ENCODE peak calls at places on chromosomes 7 and 10, in eight cellular contexts. Z is NT2/D1; A is CD4-positive, alpha-beta T cell; M is IMR-90; K is SW480; T is DMS153; Q is NCI-H1092 treated with DMSO at 0.1 percent for 48 hours; S is T-helper 9 cell. C is an unnamed sample.

GRCh38 chr7:22326181-22326580 is 30.8 kb downstream of the RAPGEF5 start:
- DNase-seq in Z (no peak), K (no peak), M (no peak), S (no peak), Q (no peak), T (peak), A (no peak), C (no peak)

GRCh38 chr10:3570855-3571266 is 214.1 kb downstream of the KLF6 start:
- DNase-seq in Z (no peak), M (no peak), A (no peak), S (no peak), T (no peak), Q (no peak), K (no peak), C (no peak)

GRCh38 chr7:44279286-44279685 is 46.1 kb downstream of the CAMK2B start:
- DNase-seq in S (no peak), Q (no peak), Z (no peak), M (no peak), K (no peak), A (peak), T (no peak), C (no peak)

GRCh38 chr10:60107308-60107976 is 201.1 kb upstream of the CCDC6 start:
- DNase-seq in Q (no peak), K (no peak), T (no peak), Z (no peak), M (no peak), A (no peak), S (no peak), C (no peak)

GRCh38 chr10:126907423-126907970 is 2.3 kb downstream of the DOCK1 start:
- DNase-seq in M (no peak), K (no peak), Z (no peak), Q (no peak), T (no peak), A (no peak), S (no peak), C (no peak)

GRCh38 chr10:70535451-70535850 is 56.9 kb downstream of the PALD1 start:
- DNase-seq in Q (no peak), M (no peak), Z (no peak), T (no peak), A (no peak), K (no peak), S (no peak), C (no peak)

GRCh38 chr7:922334-923107 is 32.0 kb downstream of the ADAP1 start:
- DNase-seq in T (no peak), Q (no peak), S (peak), K (peak), Z (no peak), A (no peak), M (no peak), C (peak)

GRCh38 chr10:70430489-70431445 is 10.7 kb downstream of the NODAL start:
- DNase-seq in A (no peak), S (no peak), K (peak), T (no peak), M (peak), Q (no peak), Z (no peak), C (no peak)

GRCh38 chr10:100864981-100865380 is 47.8 kb upstream of the SLF2 start:
- DNase-seq in T (no peak), M (no peak), A (no peak), S (no peak), Z (no peak), K (no peak), Q (no peak), C (no peak)

GRCh38 chr7:99525713-99526440 is 21.4 kb downstream of the ZKSCAN5 start:
- DNase-seq in Z (no peak), T (no peak), S (no peak), Q (no peak), A (peak), K (peak), M (no peak), C (no peak)

GRCh38 chr10:79254333-79255006 is 92.8 kb upstream of the PPIF start:
- DNase-seq in M (no peak), A (no peak), Q (no peak), Z (no peak), K (no peak), S (no peak), T (no peak), C (no peak)

GRCh38 chr10:7915923-7916322 is 97.6 kb downstream of the TAF3 start:
- DNase-seq in Q (peak), Z (no peak), S (no peak), T (peak), A (no peak), M (peak), K (no peak), C (no peak)

GRCh38 chr10:125721035-125721434 is 1.5 kb downstream of the EDRF1 start:
- DNase-seq in K (no peak), M (no peak), Z (no peak), T (no peak), Q (no peak), S (no peak), A (no peak), C (no peak)

GRCh38 chr10:110864662-110865140 is 7.0 kb upstream of the PDCD4 start:
- DNase-seq in Q (no peak), T (peak), A (no peak), Z (no peak), S (peak), K (no peak), M (no peak), C (no peak)

GRCh38 chr10:63084690-63085377 is 48.3 kb upstream of the NRBF2 start:
- DNase-seq in K (no peak), Q (no peak), M (no peak), T (no peak), Z (no peak), A (no peak), S (no peak), C (no peak)

GRCh38 chr7:13988011-13988410 is 1.5 kb downstream of the ETV1 start:
- DNase-seq in K (peak), A (no peak), M (peak), Q (no peak), T (no peak), Z (no peak), S (no peak), C (no peak)

GRCh38 chr10:77501846-77502251 is 135.8 kb downstream of the KCNMA1 start:
- DNase-seq in M (peak), A (no peak), S (no peak), Q (no peak), T (no peak), K (no peak), Z (no peak), C (no peak)

GRCh38 chr7:12635830-12636229 is 51.6 kb upstream of the ARL4A start:
- DNase-seq in M (no peak), S (no peak), K (no peak), Z (no peak), Q (no peak), A (no peak), T (no peak), C (no peak)

GRCh38 chr7:17070117-17070750 is 188.5 kb upstream of the AGR3 start:
- DNase-seq in K (no peak), T (no peak), Q (no peak), A (no peak), S (no peak), M (no peak), Z (no peak), C (no peak)

GRCh38 chr7:142375710-142376313 is 118.0 kb upstream of the PRSS58 start:
- DNase-seq in Z (peak), M (peak), Q (no peak), T (no peak), A (no peak), K (no peak), S (no peak), C (no peak)

GRCh38 chr7:96486681-96487080 is 164.8 kb upstream of the SLC25A13 start:
- DNase-seq in Z (no peak), S (no peak), M (no peak), T (no peak), A (no peak), Q (no peak), K (no peak), C (no peak)

GRCh38 chr7:102978280-102978679 is 65.5 kb downstream of the LRRC17 start:
- DNase-seq in T (no peak), K (no peak), M (peak), A (no peak), Z (no peak), S (no peak), Q (no peak), C (no peak)

GRCh38 chr7:102914585-102914984 is 1.8 kb downstream of the LRRC17 start:
- DNase-seq in K (no peak), Z (no peak), T (no peak), A (no peak), S (no peak), M (peak), Q (no peak), C (no peak)

GRCh38 chr7:105791926-105792325 is 84.5 kb downstream of the ATXN7L1 start:
- DNase-seq in M (no peak), S (no peak), Z (no peak), Q (no peak), K (no peak), T (no peak), A (no peak), C (no peak)

GRCh38 chr10:119225288-119225687 is 17.9 kb downstream of the GRK5 start:
- DNase-seq in A (no peak), M (no peak), Q (no peak), K (no peak), T (no peak), Z (no peak), S (no peak), C (no peak)